ENCODE peak calls at places on chromosomes 5 and 9, in five cellular contexts. L, A, I, E and N are unnamed samples.

GRCh38 chr5:74205745-74206570 is 434.6 kb downstream of the ENC1 start:
- DNase-seq in A (no peak), L (no peak), I (no peak), E (no peak), N (peak)

GRCh38 chr9:133715866-133716563 is 22.1 kb downstream of the SARDH start:
- DNase-seq in A (no peak), E (peak), L (peak), I (peak), N (no peak)

GRCh38 chr5:146203872-146204192 is 427 bp downstream of the RBM27 start:
- DNase-seq in I (no peak), A (no peak), L (no peak), E (no peak), N (peak)

GRCh38 chr5:41973087-41973486 is 48.0 kb downstream of the FBXO4 start:
- DNase-seq in L (no peak), A (no peak), I (no peak), E (no peak), N (no peak)

GRCh38 chr9:78030553-78031270 is 899 bp downstream of the GNAQ start:
- DNase-seq in I (peak), A (peak), E (peak), L (peak), N (peak)

GRCh38 chr5:75668988-75669760 is 48.1 kb downstream of the POC5 start:
- DNase-seq in A (peak), E (peak), I (peak), L (peak), N (peak)

GRCh38 chr9:111621895-111622480 is 9.1 kb upstream of the DNAJC25 start:
- DNase-seq in L (no peak), I (no peak), A (peak), E (no peak), N (peak)

GRCh38 chr5:32387841-32388240 is 56.7 kb downstream of the ZFR start:
- DNase-seq in E (no peak), I (no peak), L (no peak), A (no peak), N (no peak)

GRCh38 chr5:142915840-142916424 is 145.8 kb downstream of the ARHGAP26 start:
- DNase-seq in A (peak), I (no peak), E (no peak), L (no peak), N (peak)

GRCh38 chr9:81693639-81694378 is 4.5 kb upstream of the TLE1 start:
- DNase-seq in L (no peak), I (no peak), A (no peak), E (no peak), N (no peak)

GRCh38 chr9:124629600-124629999 is 122.4 kb upstream of the NR5A1 start:
- DNase-seq in E (no peak), A (no peak), I (no peak), L (no peak), N (no peak)

GRCh38 chr5:57718155-57718554 is 235.5 kb upstream of the ACTBL2 start:
- DNase-seq in A (peak), E (no peak), I (no peak), L (no peak), N (no peak)

GRCh38 chr5:32103521-32103920 is 70.6 kb downstream of the GOLPH3 start:
- DNase-seq in E (no peak), A (no peak), L (no peak), I (no peak), N (no peak)

GRCh38 chr9:37324691-37325490 is 97.6 kb upstream of the GRHPR start:
- DNase-seq in I (no peak), A (no peak), L (no peak), E (no peak), N (no peak)

GRCh38 chr5:153511632-153512031 is 21.2 kb downstream of the GRIA1 start:
- DNase-seq in A (no peak), E (no peak), L (no peak), I (no peak), N (no peak)

GRCh38 chr9:93060746-93061259 is 2.3 kb downstream of the SUSD3 start:
- DNase-seq in E (no peak), L (no peak), I (no peak), A (peak), N (no peak)

GRCh38 chr5:169641253-169641652 is 4.2 kb downstream of the DOCK2 start:
- DNase-seq in A (no peak), L (no peak), E (no peak), I (no peak), N (peak)

GRCh38 chr9:115013998-115014397 is 83.6 kb upstream of the TNFSF8 start:
- DNase-seq in A (peak), L (peak), I (peak), E (peak), N (peak)

GRCh38 chr9:111962021-111962420 is 65.4 kb downstream of the UGCG start:
- DNase-seq in A (no peak), E (no peak), I (no peak), L (no peak), N (no peak)

GRCh38 chr5:127985811-127986325 is 97.7 kb upstream of the SLC12A2 start:
- DNase-seq in E (no peak), I (no peak), A (no peak), L (no peak), N (no peak)

GRCh38 chr5:172424111-172424490 is 30.2 kb downstream of the SH3PXD2B start:
- DNase-seq in I (no peak), E (no peak), L (no peak), A (no peak), N (no peak)

GRCh38 chr5:35656721-35657120 is 39.1 kb downstream of the SPEF2 start:
- DNase-seq in L (no peak), I (no peak), A (no peak), E (no peak), N (no peak)

GRCh38 chr5:33408816-33409215 is 31.9 kb upstream of the TARS1 start:
- DNase-seq in A (no peak), E (no peak), I (no peak), L (no peak), N (no peak)

GRCh38 chr5:122788996-122789395 is 14.1 kb downstream of the SNX2 start:
- DNase-seq in E (no peak), L (no peak), A (no peak), I (no peak), N (no peak)

GRCh38 chr9:89522261-89522978 is 24.5 kb upstream of the SEMA4D start:
- DNase-seq in L (no peak), E (peak), I (peak), A (no peak), N (peak)

GRCh38 chr9:96781552-96781951 is 3.7 kb upstream of the ZNF510 start:
- DNase-seq in L (no peak), E (no peak), I (no peak), A (no peak), N (no peak)

GRCh38 chr9:95132406-95133350 is 184.8 kb downstream of the FANCC start:
- DNase-seq in E (no peak), I (no peak), L (no peak), A (no peak), N (no peak)

GRCh38 chr5:132491368-132492364 is 1.1 kb upstream of the IRF1 start:
- DNase-seq in A (no peak), E (peak), L (no peak), I (no peak), N (no peak)

GRCh38 chr5:159571501-159572244 is 241.4 kb upstream of the IL12B start:
- DNase-seq in E (no peak), A (peak), L (no peak), I (no peak), N (no peak)

GRCh38 chr5:76269259-76269958 is 133.7 kb upstream of the IQGAP2 start:
- DNase-seq in A (no peak), L (no peak), I (no peak), E (no peak), N (no peak)

GRCh38 chr5:6759401-6759800 is 46.2 kb downstream of the TENT4A start:
- DNase-seq in A (peak), L (peak), E (no peak), I (no peak), N (peak)

GRCh38 chr5:43202380-43202779 is 10.4 kb downstream of the NIM1K start:
- DNase-seq in I (no peak), A (no peak), E (no peak), L (no peak), N (no peak)

GRCh38 chr9:86368871-86369521 is 14.8 kb upstream of the TUT7 start:
- DNase-seq in A (no peak), I (no peak), L (no peak), E (no peak), N (no peak)

GRCh38 chr5:69378376-69378775 is 8.8 kb downstream of the RAD17 start:
- DNase-seq in E (no peak), L (no peak), A (no peak), I (no peak), N (no peak)

GRCh38 chr9:6567140-6567591 is 78.4 kb downstream of the GLDC start:
- DNase-seq in L (no peak), E (no peak), A (peak), I (no peak), N (no peak)

GRCh38 chr5:123156577-123157296 is 67.7 kb downstream of the PRDM6 start:
- DNase-seq in L (no peak), E (no peak), I (no peak), A (no peak), N (no peak)

GRCh38 chr5:96942911-96943310 is 7.0 kb downstream of the LNPEP start:
- DNase-seq in A (no peak), I (no peak), L (no peak), E (no peak), N (no peak)